ENCODE peak calls at places on chromosomes 6 and 20, in six cellular contexts. Z, P, D, U, A and L are unnamed samples.

GRCh38 chr20:23362392-23363256 is 642 bp downstream of the GZF1 start:
- DNase-seq in Z (no peak), P (peak), D (no peak), U (no peak), A (no peak), L (no peak)

GRCh38 chr20:16388731-16389130 is 184.5 kb downstream of the KIF16B start:
- DNase-seq in Z (no peak), P (no peak), D (no peak), U (no peak), A (no peak), L (no peak)

GRCh38 chr6:18327621-18328548 is 59.3 kb upstream of the RNF144B start:
- DNase-seq in Z (no peak), P (peak), D (no peak), U (no peak), A (peak), L (no peak)

GRCh38 chr6:14458669-14459266 is 341.2 kb downstream of the CD83 start:
- DNase-seq in Z (no peak), P (peak), D (no peak), U (no peak), A (no peak), L (no peak)

GRCh38 chr20:61297981-61298380 is 45.9 kb downstream of the CDH4 start:
- DNase-seq in Z (no peak), P (no peak), D (no peak), U (no peak), A (no peak), L (no peak)

GRCh38 chr6:10362300-10362699 is 52.6 kb downstream of the TFAP2A start:
- DNase-seq in Z (no peak), P (no peak), D (no peak), U (no peak), A (no peak), L (no peak)

GRCh38 chr6:147922764-147923163 is 414.3 kb downstream of the SAMD5 start:
- DNase-seq in Z (no peak), P (no peak), D (no peak), U (no peak), A (no peak), L (no peak)

GRCh38 chr6:67694127-67694526 is 941.0 kb upstream of the ADGRB3 start:
- DNase-seq in Z (no peak), P (no peak), D (no peak), U (no peak), A (no peak), L (no peak)

GRCh38 chr20:33442136-33443005 is 1.2 kb downstream of the SNTA1 start:
- DNase-seq in Z (no peak), P (no peak), D (no peak), U (no peak), A (no peak), L (no peak)

GRCh38 chr20:40080059-40080652 is 608.9 kb downstream of the MAFB start:
- DNase-seq in Z (peak), P (no peak), D (no peak), U (no peak), A (no peak), L (no peak)

GRCh38 chr20:46164166-46164565 is 46.1 kb downstream of the CD40 start:
- DNase-seq in Z (no peak), P (no peak), D (no peak), U (no peak), A (no peak), L (no peak)
- H3K27ac ChIP-seq in Z (no peak), P (no peak), D (no peak), U (no peak), A (no peak), L (no peak)

DNA sequence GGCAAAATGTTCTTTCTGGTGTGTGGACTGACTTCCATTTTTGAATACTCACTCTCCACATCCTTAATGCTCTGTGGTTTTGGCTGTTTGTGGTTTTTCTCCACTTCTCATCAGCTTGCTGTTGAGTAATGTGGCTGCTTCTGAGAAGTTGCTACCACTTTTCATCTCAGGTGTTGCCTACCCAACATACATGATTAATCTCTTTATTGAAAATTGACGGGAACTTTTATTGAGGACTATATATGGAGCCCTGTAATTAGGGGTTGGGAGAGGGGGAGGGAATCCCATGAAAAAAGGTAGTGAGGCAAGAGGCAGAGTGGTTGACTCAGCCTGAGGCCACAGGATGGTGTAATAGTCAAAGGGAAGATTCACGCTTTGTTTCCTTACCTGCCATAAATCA is 17.6 kb downstream of the IL22RA2 start:
- DNase-seq in Z (no peak), P (no peak), D (no peak), U (peak), A (no peak), L (no peak)
- TF ChIP-seq POLR2AphosphoS5 in Z (peak), P (no peak), D (no peak), U (no peak), A (no peak), L (no peak)

DNA sequence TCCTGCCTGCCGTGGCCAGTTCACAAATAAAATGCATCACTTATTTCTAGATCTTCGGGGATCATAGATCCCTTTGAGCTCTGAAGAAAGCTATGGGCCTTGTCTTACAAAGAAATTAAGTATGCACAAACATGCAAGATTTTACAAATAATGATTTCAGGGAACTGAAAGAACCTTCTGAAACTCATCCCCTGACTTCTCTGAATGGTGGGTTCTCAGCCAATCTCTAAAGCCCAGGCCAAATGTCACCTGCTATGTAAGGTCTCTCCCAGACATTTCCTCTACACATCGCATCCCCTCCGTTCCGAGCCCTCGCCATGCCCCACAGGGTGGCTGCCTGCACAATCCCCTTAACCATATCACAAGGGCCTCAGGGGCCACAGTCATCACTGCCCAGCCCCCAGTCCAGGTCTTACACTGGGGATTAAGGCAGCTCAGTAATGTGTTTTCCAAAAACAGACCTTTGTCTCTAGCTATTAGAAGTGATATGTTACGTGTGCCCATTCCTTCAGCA is 16.1 kb upstream of the ANKRD60 start:
- DNase-seq in Z (no peak), P (no peak), D (no peak), U (no peak), A (no peak), L (no peak)
- H3K27ac ChIP-seq in Z (no peak), P (no peak), D (peak), U (no peak), A (no peak), L (no peak)

DNA sequence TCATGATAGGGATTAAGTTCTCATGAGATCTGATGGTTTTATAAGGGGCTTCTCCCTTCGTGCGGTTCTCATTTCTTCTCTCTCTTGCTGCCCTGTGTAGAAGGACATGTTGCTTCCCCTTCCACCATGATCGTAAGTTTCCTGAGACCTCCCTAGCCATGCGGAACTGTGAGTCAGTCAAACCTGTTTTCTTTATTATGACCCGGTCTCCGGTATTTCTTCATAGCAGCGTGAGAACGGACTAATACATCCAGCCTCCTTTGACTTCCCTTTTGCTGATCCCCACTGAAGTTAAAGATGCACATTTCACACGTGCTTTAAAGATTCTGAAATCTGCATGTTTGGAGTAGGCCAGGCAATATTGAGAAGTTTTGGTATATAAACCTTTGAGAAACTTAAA is 543.1 kb downstream of the PRKN start:
- DNase-seq in Z (no peak), P (no peak), D (no peak), U (no peak), A (no peak), L (no peak)
- TF ChIP-seq POLR2AphosphoS5 in Z (no peak), P (no peak), D (no peak), U (no peak), A (no peak), L (no peak)

GRCh38 chr6:54072708-54073313 is 38.4 kb upstream of the MLIP start:
- DNase-seq in Z (no peak), P (no peak), D (no peak), U (no peak), A (no peak), L (no peak)

GRCh38 chr6:54073487-54073886 is 37.8 kb upstream of the MLIP start:
- DNase-seq in Z (no peak), P (no peak), D (no peak), U (no peak), A (no peak), L (no peak)

GRCh38 chr6:54074109-54074508 is 37.1 kb upstream of the MLIP start:
- DNase-seq in Z (no peak), P (no peak), D (no peak), U (no peak), A (no peak), L (no peak)

GRCh38 chr6:54076159-54076789 is 35.0 kb upstream of the MLIP start:
- DNase-seq in Z (no peak), P (no peak), D (no peak), U (no peak), A (no peak), L (no peak)

GRCh38 chr6:54074591-54075195 is 36.5 kb upstream of the MLIP start:
- DNase-seq in Z (no peak), P (no peak), D (no peak), U (no peak), A (no peak), L (no peak)
- H3K27ac ChIP-seq in Z (no peak), P (no peak), D (no peak), U (no peak), A (no peak), L (no peak)

DNA sequence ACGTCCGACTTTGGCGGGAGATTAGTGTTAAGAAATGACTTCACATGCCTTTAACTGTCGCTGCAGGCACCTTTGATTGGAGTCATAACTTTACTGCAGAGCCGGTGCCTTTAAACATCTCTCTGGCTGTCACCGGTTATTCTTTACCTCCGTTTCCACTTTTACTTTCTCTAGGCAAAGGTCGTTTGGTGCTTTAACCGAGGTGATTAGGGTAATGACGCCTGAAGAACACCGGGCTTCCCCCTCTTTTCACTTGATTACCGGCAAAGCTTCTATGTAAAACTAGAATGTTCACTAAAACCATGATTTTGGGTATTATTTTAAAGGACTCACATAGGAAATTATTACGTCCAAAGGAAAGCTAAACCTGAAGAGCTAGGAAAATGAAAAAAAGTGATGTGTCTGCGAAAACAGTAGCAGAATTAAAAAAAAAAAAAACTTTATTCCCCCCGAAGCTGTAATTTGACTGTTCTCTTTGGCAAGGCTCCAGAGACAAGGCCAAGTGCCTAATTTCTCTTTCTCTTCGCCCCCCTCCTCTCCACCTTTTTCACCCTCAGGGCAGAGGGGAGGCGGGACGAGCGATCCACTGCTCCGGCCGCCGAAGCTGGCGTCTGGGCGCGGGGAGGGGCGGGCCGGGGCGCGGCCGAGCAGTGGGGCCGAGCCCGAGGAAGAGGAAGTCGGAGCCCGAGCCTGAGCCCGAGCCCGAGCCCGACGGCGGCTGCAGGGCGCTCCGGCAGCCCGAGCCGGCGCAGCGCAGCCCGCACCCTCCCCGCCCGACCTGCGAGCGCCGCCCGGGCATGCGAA is at the start of gene PLEKHG1:
- DNase-seq in Z (peak), P (peak), D (peak), U (no peak), A (peak), L (no peak)
- TF ChIP-seq POLR2AphosphoS5 in Z (no peak), P (peak), D (no peak), U (no peak), A (no peak), L (no peak)

GRCh38 chr6:151630387-151630786 is 136.6 kb downstream of the CCDC170 start:
- DNase-seq in Z (no peak), P (no peak), D (no peak), U (no peak), A (no peak), L (no peak)

GRCh38 chr6:151629791-151630190 is 136.0 kb downstream of the CCDC170 start:
- DNase-seq in Z (no peak), P (peak), D (no peak), U (no peak), A (no peak), L (no peak)

GRCh38 chr6:151624900-151625536 is 131.2 kb downstream of the CCDC170 start:
- DNase-seq in Z (no peak), P (no peak), D (no peak), U (no peak), A (no peak), L (no peak)

GRCh38 chr6:151630991-151631655 is 137.3 kb downstream of the CCDC170 start:
- DNase-seq in Z (no peak), P (no peak), D (no peak), U (no peak), A (no peak), L (no peak)

GRCh38 chr6:151627689-151628444 is 134.1 kb downstream of the CCDC170 start:
- DNase-seq in Z (no peak), P (no peak), D (no peak), U (peak), A (no peak), L (no peak)
- H3K27ac ChIP-seq in Z (peak), P (peak), D (no peak), U (no peak), A (no peak), L (no peak)

DNA sequence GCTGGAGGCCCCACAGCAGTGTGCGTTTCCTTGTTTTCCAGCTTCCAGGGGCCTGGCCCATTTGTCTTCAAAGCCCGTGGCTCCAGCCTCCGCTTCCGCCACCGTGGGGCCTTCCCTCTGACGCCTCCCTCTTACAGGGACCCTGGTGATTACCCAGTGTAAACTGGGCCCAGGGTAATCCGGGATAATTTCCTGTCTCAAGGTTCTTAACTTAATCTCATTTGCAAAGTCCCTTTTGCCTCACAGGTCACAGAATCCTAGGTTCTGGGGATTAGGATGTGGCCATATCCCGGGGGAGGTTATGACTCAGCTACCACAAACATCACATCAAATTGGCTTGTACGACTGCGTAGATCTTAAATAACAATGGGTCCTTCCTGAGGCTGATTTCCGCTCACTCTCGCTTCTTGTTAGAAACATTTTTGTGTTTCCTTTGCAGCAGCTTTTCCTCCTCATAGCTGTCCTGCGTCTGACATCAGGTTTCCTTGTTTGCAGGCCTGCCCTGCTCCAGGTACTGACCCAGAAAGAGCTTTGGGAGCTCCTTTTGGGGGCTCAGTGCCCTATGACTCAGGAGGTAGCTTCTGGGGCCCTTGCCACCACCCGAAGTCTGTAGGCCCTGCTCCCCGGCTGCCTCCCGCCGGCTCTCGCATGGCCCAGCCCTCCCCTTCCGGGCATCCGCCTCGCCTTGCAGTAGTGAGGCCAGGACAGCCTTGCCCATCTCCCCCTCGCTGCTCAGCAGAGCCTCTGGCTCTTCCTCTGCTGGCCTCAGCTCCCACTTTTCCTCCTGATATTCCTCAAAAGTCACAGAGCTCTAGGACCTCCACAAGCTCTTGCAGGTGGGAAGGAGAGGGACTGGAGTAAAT is 100.5 kb downstream of the ERMARD start:
- DNase-seq in Z (peak), P (peak), D (no peak), U (no peak), A (peak), L (peak)
- TF ChIP-seq POLR2AphosphoS5 in Z (no peak), P (no peak), D (no peak), U (no peak), A (no peak), L (peak)